ENCODE peak calls at places on chromosome 21, in five cellular contexts. D, X, P, E and U are unnamed samples.

GRCh38 chr21:35217504-35218060 is 168.5 kb upstream of the RUNX1 start:
- DNase-seq in D (no peak), X (peak), P (peak), E (no peak), U (no peak)

GRCh38 chr21:44052071-44052829 is 40.1 kb downstream of the TRAPPC10 start:
- DNase-seq in D (no peak), X (no peak), P (no peak), E (no peak), U (no peak)

GRCh38 chr21:26385721-26386120 is 187.4 kb downstream of the CYYR1 start:
- DNase-seq in D (no peak), X (no peak), P (peak), E (no peak), U (no peak)

GRCh38 chr21:37365657-37366487 is 701 bp upstream of the DYRK1A start:
- DNase-seq in D (peak), X (peak), P (peak), E (no peak), U (peak)

GRCh38 chr21:45166931-45167330 is 92.6 kb downstream of the ADARB1 start:
- DNase-seq in D (no peak), X (no peak), P (no peak), E (no peak), U (no peak)

GRCh38 chr21:38468989-38469388 is 29.3 kb downstream of the ERG start:
- DNase-seq in D (no peak), X (no peak), P (no peak), E (no peak), U (no peak)

GRCh38 chr21:45440736-45441350 is 35.9 kb downstream of the COL18A1 start:
- DNase-seq in D (no peak), X (no peak), P (no peak), E (no peak), U (no peak)

GRCh38 chr21:35072960-35073359 is 23.9 kb upstream of the RUNX1 start:
- DNase-seq in D (no peak), X (no peak), P (no peak), E (no peak), U (no peak)

GRCh38 chr21:14097881-14098499 is 112.8 kb downstream of the LIPI start:
- DNase-seq in D (no peak), X (no peak), P (no peak), E (no peak), U (no peak)

GRCh38 chr21:36877741-36878140 is 88.7 kb downstream of the HLCS start:
- DNase-seq in D (no peak), X (no peak), P (no peak), E (no peak), U (no peak)

GRCh38 chr21:36347278-36347961 is 27.4 kb downstream of the MORC3 start:
- DNase-seq in D (no peak), X (no peak), P (no peak), E (no peak), U (no peak)

GRCh38 chr21:35641271-35642016 is 418.9 kb downstream of the SETD4 start:
- DNase-seq in D (no peak), X (no peak), P (peak), E (no peak), U (no peak)

GRCh38 chr21:42567861-42568260 is 54.2 kb downstream of the SLC37A1 start:
- DNase-seq in D (no peak), X (no peak), P (no peak), E (no peak), U (no peak)

GRCh38 chr21:38439957-38440356 is 58.3 kb downstream of the ERG start:
- DNase-seq in D (no peak), X (no peak), P (no peak), E (no peak), U (no peak)

GRCh38 chr21:40049959-40050290 is 182.7 kb downstream of the PCP4 start:
- DNase-seq in D (no peak), X (peak), P (no peak), E (no peak), U (no peak)

GRCh38 chr21:42040411-42041180 is 30.4 kb upstream of the ZBTB21 start:
- DNase-seq in D (no peak), X (no peak), P (peak), E (no peak), U (no peak)

GRCh38 chr21:40938078-40938477 is 91.1 kb upstream of the DSCAM start:
- DNase-seq in D (no peak), X (no peak), P (no peak), E (no peak), U (no peak)

GRCh38 chr21:44706026-44706705 is 5.2 kb downstream of the TSPEAR start:
- DNase-seq in D (no peak), X (no peak), P (no peak), E (no peak), U (no peak)

GRCh38 chr21:25934130-25934529 is 199.4 kb downstream of the GABPA start:
- DNase-seq in D (no peak), X (no peak), P (peak), E (no peak), U (no peak)

GRCh38 chr21:33855190-33855589 is 60.4 kb downstream of the ATP5PO start:
- DNase-seq in D (no peak), X (peak), P (no peak), E (no peak), U (no peak)

GRCh38 chr21:33025471-33026298 is at the start of gene OLIG2:
- DNase-seq in D (no peak), X (peak), P (no peak), E (no peak), U (no peak)

GRCh38 chr21:26041441-26042180 is 129.0 kb downstream of the APP start:
- DNase-seq in D (no peak), X (no peak), P (peak), E (no peak), U (no peak)